ENCODE peak calls at places on chromosomes 12 and 14, in seven cellular contexts. R, F, N, X, Q, A and O are unnamed samples.

GRCh38 chr12:108629156-108629555 is 4.5 kb downstream of the SELPLG start:
- DNase-seq in R (peak), F (no peak), N (no peak), X (no peak), Q (no peak), A (no peak), O (no peak)

GRCh38 chr12:82655751-82656150 is 31.0 kb upstream of the TMTC2 start:
- DNase-seq in R (no peak), F (no peak), N (no peak), X (no peak), Q (peak), A (no peak), O (no peak)

GRCh38 chr14:104378636-104379225 is 200.8 kb upstream of the C14orf180 start:
- DNase-seq in R (no peak), F (no peak), N (no peak), X (no peak), Q (no peak), A (no peak), O (no peak)

GRCh38 chr14:53365516-53366130 is 212.5 kb upstream of the DDHD1 start:
- DNase-seq in R (no peak), F (no peak), N (no peak), X (no peak), Q (no peak), A (no peak), O (no peak)

GRCh38 chr14:36570065-36570464 is 12.3 kb downstream of the NKX2-8 start:
- DNase-seq in R (no peak), F (no peak), N (no peak), X (no peak), Q (no peak), A (no peak), O (no peak)

GRCh38 chr14:67241416-67242362 is at the start of gene PALS1:
- DNase-seq in R (no peak), F (peak), N (no peak), X (peak), Q (peak), A (no peak), O (no peak)

GRCh38 chr12:111396726-111397445 is 8.8 kb upstream of the SH2B3 start:
- DNase-seq in R (peak), F (peak), N (peak), X (peak), Q (peak), A (peak), O (peak)

GRCh38 chr14:36605506-36605857 is 23.1 kb upstream of the NKX2-8 start:
- DNase-seq in R (no peak), F (no peak), N (no peak), X (no peak), Q (peak), A (no peak), O (no peak)

GRCh38 chr14:31060253-31060875 is 34.2 kb upstream of the STRN3 start:
- DNase-seq in R (no peak), F (no peak), N (no peak), X (no peak), Q (no peak), A (no peak), O (no peak)

GRCh38 chr12:25566550-25566949 is 13.5 kb upstream of the LMNTD1 start:
- DNase-seq in R (no peak), F (no peak), N (no peak), X (no peak), Q (no peak), A (no peak), O (no peak)

GRCh38 chr12:93348568-93349435 is 28.9 kb upstream of the NUDT4 start:
- DNase-seq in R (no peak), F (no peak), N (no peak), X (no peak), Q (no peak), A (no peak), O (no peak)

GRCh38 chr12:21814814-21815213 is 40.3 kb upstream of the KCNJ8 start:
- DNase-seq in R (no peak), F (no peak), N (no peak), X (no peak), Q (no peak), A (no peak), O (no peak)

GRCh38 chr12:21813751-21814150 is 39.2 kb upstream of the KCNJ8 start:
- DNase-seq in R (no peak), F (no peak), N (no peak), X (no peak), Q (no peak), A (no peak), O (no peak)

GRCh38 chr12:21814327-21814726 is 39.8 kb upstream of the KCNJ8 start:
- DNase-seq in R (no peak), F (no peak), N (no peak), X (no peak), Q (no peak), A (no peak), O (no peak)

GRCh38 chr12:21815306-21816062 is 41.0 kb upstream of the KCNJ8 start:
- DNase-seq in R (no peak), F (no peak), N (no peak), X (no peak), Q (no peak), A (no peak), O (no peak)

DNA sequence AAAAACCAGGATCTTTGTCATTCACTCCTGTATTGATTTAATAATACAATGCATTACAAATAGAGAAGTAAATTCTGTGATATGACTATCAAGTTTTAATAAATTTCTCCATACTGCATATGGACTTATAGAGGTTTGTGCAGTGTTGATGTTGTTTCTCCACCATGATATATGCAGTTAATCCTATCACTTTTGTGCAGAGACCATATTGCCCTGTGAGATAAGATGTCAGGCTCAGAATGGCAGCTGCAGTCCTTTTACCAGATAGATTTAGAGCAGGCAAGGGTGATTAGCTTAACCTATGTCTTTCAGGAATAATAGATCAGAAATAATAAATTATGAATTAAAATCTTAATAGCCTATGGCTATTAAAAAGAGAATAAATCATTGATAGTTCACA is 38.6 kb upstream of the KCNJ8 start:
- DNase-seq in R (no peak), F (no peak), N (no peak), X (no peak), Q (no peak), A (no peak), O (no peak)
- TF ChIP-seq EP300 in R (no peak), F (no peak), N (no peak), X (no peak), Q (no peak), A (no peak), O (no peak)

GRCh38 chr12:125417446-125417845 is 352.2 kb downstream of the AACS start:
- DNase-seq in R (no peak), F (no peak), N (no peak), X (no peak), Q (no peak), A (no peak), O (no peak)
- H3K27ac ChIP-seq in R (no peak), F (no peak), N (no peak), X (no peak), Q (no peak), A (no peak), O (no peak)

DNA sequence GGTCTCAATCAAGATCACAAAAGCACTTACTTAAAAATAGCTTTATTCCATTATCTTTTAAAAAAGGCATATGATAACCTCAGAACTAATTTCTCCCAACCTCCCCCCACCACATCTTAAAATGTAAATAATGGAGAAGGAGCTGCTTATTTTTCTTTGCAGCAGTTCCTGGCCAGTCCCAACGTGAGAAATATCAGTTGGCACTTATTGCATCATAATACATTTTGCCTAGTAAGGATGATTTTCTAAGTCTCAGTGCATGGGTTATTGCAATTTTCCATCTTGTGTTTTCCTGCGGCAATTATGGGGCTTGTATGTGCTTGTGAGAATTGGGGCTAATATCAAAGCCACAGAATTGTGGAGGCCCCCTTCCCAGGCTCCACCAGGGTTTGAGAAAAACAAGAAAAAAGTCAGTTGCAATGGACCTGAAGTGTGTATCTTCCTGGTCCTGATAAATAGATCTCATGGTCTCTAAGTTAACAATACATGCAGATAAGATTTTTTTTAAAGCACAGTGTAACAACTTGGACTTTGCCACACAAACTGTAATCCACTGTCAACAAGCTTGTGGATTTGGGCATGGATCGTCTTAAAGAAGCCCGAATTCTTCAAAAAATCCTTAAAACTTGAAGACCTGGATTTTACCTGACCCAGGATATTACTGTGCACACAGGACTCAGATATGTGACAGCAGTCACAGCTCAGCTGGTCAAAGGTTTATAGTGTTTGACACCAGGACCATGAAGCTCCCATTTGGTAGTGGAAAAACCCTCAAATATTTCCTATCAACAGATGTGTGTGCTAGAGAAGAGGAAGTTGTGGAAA is 2.8 kb upstream of the WSB2 start:
- DNase-seq in R (no peak), F (no peak), N (no peak), X (no peak), Q (peak), A (no peak), O (no peak)
- TF ChIP-seq EP300 in R (no peak), F (no peak), N (no peak), X (no peak), Q (no peak), A (no peak), O (no peak)

GRCh38 chr14:75471059-75471458 is 43.2 kb downstream of the JDP2 start:
- DNase-seq in R (no peak), F (no peak), N (peak), X (no peak), Q (no peak), A (no peak), O (peak)
- H3K27ac ChIP-seq in R (peak), F (no peak), N (no peak), X (no peak), Q (no peak), A (no peak), O (peak)

DNA sequence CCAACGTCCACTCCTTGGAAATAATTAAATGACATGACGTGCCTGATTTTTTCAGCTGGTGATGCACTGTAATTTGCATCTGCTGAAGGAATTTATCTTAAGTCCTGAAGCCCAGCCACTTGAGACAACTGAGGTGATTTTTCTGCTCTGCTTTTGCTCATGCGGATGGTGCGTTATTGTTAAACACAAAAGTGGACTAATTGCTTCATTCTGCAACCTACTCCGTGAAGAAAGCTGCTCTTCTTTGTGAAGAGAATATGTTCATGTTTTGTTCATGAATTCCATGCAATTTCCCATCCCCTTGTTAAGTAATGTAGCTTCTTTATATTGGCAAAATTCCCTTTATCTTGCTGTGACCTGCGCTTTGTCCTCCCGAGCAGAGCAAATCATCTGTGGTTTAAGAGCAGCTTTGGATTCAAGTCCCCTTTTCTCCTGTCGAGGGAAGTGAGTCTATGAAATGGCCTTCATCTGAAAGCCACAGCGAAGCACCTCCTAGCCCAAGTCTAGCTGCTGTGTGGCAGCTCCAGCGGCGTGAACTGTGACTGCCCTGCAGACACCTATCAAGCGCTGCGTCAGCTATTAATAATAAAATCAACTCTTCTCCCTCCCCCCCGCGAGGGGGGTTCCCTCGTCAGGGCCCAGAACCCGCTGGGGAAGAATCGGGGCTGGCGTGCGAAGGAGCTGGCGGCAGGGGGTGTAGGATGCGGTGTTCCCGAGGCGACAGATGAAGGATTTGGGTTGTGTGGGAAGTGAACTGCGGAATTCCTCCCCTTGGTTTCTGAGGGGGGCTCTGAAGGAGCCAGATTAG is 867 bp upstream of the ATP2A2 start:
- DNase-seq in R (peak), F (peak), N (peak), X (peak), Q (no peak), A (no peak), O (peak)
- TF ChIP-seq EP300 in R (no peak), F (no peak), N (no peak), X (no peak), Q (no peak), A (no peak), O (no peak)

GRCh38 chr14:99380991-99381687 is 99.5 kb downstream of the SETD3 start:
- DNase-seq in R (no peak), F (no peak), N (no peak), X (no peak), Q (no peak), A (no peak), O (no peak)

GRCh38 chr14:99374964-99375363 is 103.0 kb upstream of the BCL11B start:
- DNase-seq in R (no peak), F (no peak), N (peak), X (no peak), Q (no peak), A (no peak), O (no peak)

GRCh38 chr14:99378782-99379214 is 101.9 kb downstream of the SETD3 start:
- DNase-seq in R (peak), F (peak), N (no peak), X (no peak), Q (no peak), A (peak), O (no peak)

GRCh38 chr14:99380402-99380801 is 100.3 kb downstream of the SETD3 start:
- DNase-seq in R (no peak), F (peak), N (no peak), X (no peak), Q (no peak), A (no peak), O (no peak)

DNA sequence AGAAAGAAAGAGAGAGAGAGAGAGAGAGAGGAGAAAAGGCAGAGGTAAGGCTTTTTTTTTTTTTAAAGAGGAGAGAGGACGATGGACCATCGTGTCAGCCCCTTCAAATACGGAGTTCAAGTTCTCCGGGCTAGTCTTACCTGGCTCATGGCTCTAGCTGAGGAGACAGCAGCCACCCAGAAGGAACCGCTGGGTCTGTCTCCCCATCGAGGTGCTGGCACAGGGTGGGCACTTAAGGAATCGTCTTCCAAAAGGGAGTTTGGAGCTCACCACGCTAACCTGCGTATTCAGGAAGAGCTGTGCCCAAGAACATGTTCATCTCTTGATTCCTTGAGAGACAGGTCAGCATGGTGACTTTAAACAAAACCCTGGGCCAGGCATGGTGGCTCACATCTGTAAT is 102.7 kb downstream of the SETD3 start:
- DNase-seq in R (no peak), F (no peak), N (no peak), X (no peak), Q (no peak), A (no peak), O (no peak)
- H3K27ac ChIP-seq in R (no peak), F (peak), N (no peak), X (no peak), Q (no peak), A (no peak), O (no peak)

DNA sequence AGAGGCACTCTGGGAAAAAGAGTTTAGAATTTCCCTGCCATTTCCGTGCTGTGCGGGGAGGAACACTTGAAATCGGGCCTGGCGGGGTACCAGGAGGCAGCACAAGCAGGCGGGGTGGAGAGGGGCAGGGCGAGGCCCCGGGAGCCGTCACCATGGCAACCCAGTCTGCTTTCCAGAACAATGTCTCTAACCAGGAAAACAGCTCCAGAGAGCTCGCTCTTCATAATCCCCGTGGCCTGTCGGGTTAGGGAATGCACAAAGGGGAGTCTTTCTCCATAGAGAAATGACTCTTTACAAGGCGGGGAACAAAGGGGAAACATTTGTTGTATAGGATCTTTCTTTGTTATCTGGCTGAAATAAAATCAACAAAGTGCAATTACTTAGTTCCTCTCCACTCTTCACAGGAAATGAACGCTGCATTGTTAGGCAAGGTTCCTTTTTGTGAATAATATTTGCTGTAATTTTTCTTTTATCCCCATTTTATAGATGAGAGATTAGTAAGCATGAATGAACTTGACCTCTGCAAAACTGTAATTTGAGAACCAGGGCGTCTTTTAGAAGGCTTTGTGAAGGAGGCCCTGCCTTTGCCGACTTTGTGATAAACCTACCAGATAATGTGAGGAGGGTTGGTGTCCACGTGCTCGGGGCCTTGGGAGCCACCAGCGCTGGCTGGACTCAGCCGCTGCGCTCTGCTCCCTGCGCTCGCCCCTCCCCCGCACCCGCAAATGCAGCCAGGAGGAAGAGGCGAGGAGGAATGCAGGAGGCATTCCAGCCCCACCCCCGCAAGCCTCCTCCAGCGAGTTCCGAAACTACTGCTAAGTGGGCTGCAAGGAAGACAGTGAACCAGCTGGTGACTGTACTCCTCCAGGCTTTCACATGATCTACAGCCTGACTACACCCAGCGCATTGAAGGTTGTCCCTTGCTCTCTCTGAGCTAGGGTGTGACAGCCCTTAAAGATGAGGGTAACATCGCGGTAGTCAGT is 105.2 kb upstream of the ATF7IP start:
- DNase-seq in R (peak), F (no peak), N (peak), X (peak), Q (peak), A (peak), O (peak)
- TF ChIP-seq EP300 in R (peak), F (no peak), N (no peak), X (peak), Q (no peak), A (peak), O (no peak)